ENCODE peak calls at places on chromosome 1, in seven cellular contexts. One of them, this sample, is unnamed.

GRCh38 chr1:100866041-100866900 is 28.4 kb downstream of the EXTL2 start:
- DNase-seq in HCT116: peak; percentile 15
- DNase-seq in SK-N-SH: peak; percentile 10
- DNase-seq in H1: no peak
- DNase-seq in K562: peak; percentile 41
- DNase-seq in GM12878: no peak
- DNase-seq in HepG2: peak; percentile 10
- DNase-seq in this sample: peak; percentile 22

GRCh38 chr1:61293986-61294504 is 211.7 kb downstream of the NFIA start:
- DNase-seq in GM12878: no peak
- DNase-seq in HepG2: no peak
- DNase-seq in SK-N-SH: no peak
- DNase-seq in K562: no peak
- DNase-seq in H1: no peak
- DNase-seq in HCT116: no peak
- DNase-seq in this sample: no peak

GRCh38 chr1:234276389-234276788 is 96.9 kb upstream of the COA6 start:
- DNase-seq in H1: no peak
- DNase-seq in GM12878: no peak
- DNase-seq in HCT116: no peak
- DNase-seq in HepG2: no peak
- DNase-seq in K562: no peak
- DNase-seq in SK-N-SH: peak; percentile 41
- DNase-seq in this sample: no peak

GRCh38 chr1:210400043-210400840 is 71.5 kb downstream of the HHAT start:
- DNase-seq in GM12878: peak; percentile 74
- DNase-seq in K562: peak; percentile 61
- DNase-seq in HepG2: peak; percentile 65
- DNase-seq in HCT116: peak; percentile 46
- DNase-seq in SK-N-SH: peak; percentile 73
- DNase-seq in H1: peak; percentile 7
- DNase-seq in this sample: peak; percentile 87

GRCh38 chr1:119919241-119919640 is 22.9 kb upstream of the ADAM30 start:
- DNase-seq in K562: no peak
- DNase-seq in HCT116: no peak
- DNase-seq in HepG2: no peak
- DNase-seq in GM12878: no peak
- DNase-seq in SK-N-SH: no peak
- DNase-seq in H1: no peak
- DNase-seq in this sample: no peak

GRCh38 chr1:247332215-247332900 is 691 bp upstream of the ZNF496 start:
- DNase-seq in HepG2: no peak
- DNase-seq in K562: peak; percentile 82
- DNase-seq in H1: no peak
- DNase-seq in SK-N-SH: peak; percentile 83
- DNase-seq in GM12878: no peak
- DNase-seq in HCT116: no peak
- DNase-seq in this sample: peak; percentile 63

GRCh38 chr1:15705184-15705566 is 21.1 kb downstream of the PLEKHM2 start:
- DNase-seq in HepG2: no peak
- DNase-seq in K562: no peak
- DNase-seq in HCT116: no peak
- DNase-seq in H1: no peak
- DNase-seq in SK-N-SH: no peak
- DNase-seq in GM12878: no peak
- DNase-seq in this sample: no peak

GRCh38 chr1:116316373-116316772 is 56.7 kb upstream of the ATP1A1 start:
- DNase-seq in K562: no peak
- DNase-seq in H1: no peak
- DNase-seq in GM12878: no peak
- DNase-seq in SK-N-SH: no peak
- DNase-seq in HepG2: peak; percentile 81
- DNase-seq in HCT116: no peak
- DNase-seq in this sample: no peak

GRCh38 chr1:89890085-89890754 is 69.4 kb downstream of the LRRC8D start:
- DNase-seq in HCT116: peak; percentile 28
- DNase-seq in H1: no peak
- DNase-seq in HepG2: no peak
- DNase-seq in GM12878: no peak
- DNase-seq in K562: no peak
- DNase-seq in SK-N-SH: no peak
- DNase-seq in this sample: no peak

GRCh38 chr1:1205769-1206375 is 520 bp downstream of the TNFRSF18 start:
- DNase-seq in SK-N-SH: peak; percentile 51
- DNase-seq in K562: no peak
- DNase-seq in H1: no peak
- DNase-seq in HepG2: no peak
- DNase-seq in HCT116: no peak
- DNase-seq in GM12878: no peak
- DNase-seq in this sample: no peak

GRCh38 chr1:161084205-161084988 is 5.0 kb downstream of the NECTIN4 start:
- DNase-seq in GM12878: no peak
- DNase-seq in K562: no peak
- DNase-seq in H1: no peak
- DNase-seq in HepG2: no peak
- DNase-seq in HCT116: no peak
- DNase-seq in SK-N-SH: no peak
- DNase-seq in this sample: no peak

GRCh38 chr1:4178501-4178900 is 278.4 kb upstream of the C1orf174 start:
- DNase-seq in HCT116: no peak
- DNase-seq in K562: no peak
- DNase-seq in SK-N-SH: no peak
- DNase-seq in H1: no peak
- DNase-seq in HepG2: no peak
- DNase-seq in GM12878: no peak
- DNase-seq in this sample: no peak

GRCh38 chr1:203037509-203038190 is 11.4 kb downstream of the PPFIA4 start:
- DNase-seq in HepG2: no peak
- DNase-seq in GM12878: no peak
- DNase-seq in HCT116: no peak
- DNase-seq in SK-N-SH: no peak
- DNase-seq in K562: peak; percentile 38
- DNase-seq in H1: no peak
- DNase-seq in this sample: no peak

GRCh38 chr1:65882091-65882490 is 89.4 kb downstream of the PDE4B start:
- DNase-seq in HepG2: no peak
- DNase-seq in K562: no peak
- DNase-seq in H1: no peak
- DNase-seq in GM12878: no peak
- DNase-seq in HCT116: no peak
- DNase-seq in SK-N-SH: no peak
- DNase-seq in this sample: no peak

GRCh38 chr1:43327549-43328292 is 9.9 kb upstream of the MPL start:
- DNase-seq in GM12878: no peak
- DNase-seq in K562: no peak
- DNase-seq in HepG2: no peak
- DNase-seq in H1: no peak
- DNase-seq in SK-N-SH: no peak
- DNase-seq in HCT116: no peak
- DNase-seq in this sample: no peak

GRCh38 chr1:193479187-193479586 is 292.8 kb upstream of the B3GALT2 start:
- DNase-seq in K562: no peak
- DNase-seq in SK-N-SH: no peak
- DNase-seq in GM12878: peak; percentile 81
- DNase-seq in HCT116: no peak
- DNase-seq in H1: no peak
- DNase-seq in HepG2: no peak
- DNase-seq in this sample: no peak

GRCh38 chr1:206826409-206826808 is 39.0 kb upstream of the IL20 start:
- DNase-seq in HCT116: no peak
- DNase-seq in K562: no peak
- DNase-seq in GM12878: no peak
- DNase-seq in HepG2: no peak
- DNase-seq in SK-N-SH: no peak
- DNase-seq in H1: no peak
- DNase-seq in this sample: no peak

GRCh38 chr1:19003371-19004290 is 47.2 kb upstream of the IFFO2 start:
- DNase-seq in H1: no peak
- DNase-seq in HepG2: no peak
- DNase-seq in K562: peak; percentile 59
- DNase-seq in GM12878: no peak
- DNase-seq in SK-N-SH: no peak
- DNase-seq in HCT116: no peak
- DNase-seq in this sample: no peak

GRCh38 chr1:10450156-10450801 is 448 bp downstream of the CORT start:
- DNase-seq in HCT116: no peak
- DNase-seq in HepG2: no peak
- DNase-seq in SK-N-SH: peak; percentile 31
- DNase-seq in K562: no peak
- DNase-seq in H1: no peak
- DNase-seq in GM12878: no peak
- DNase-seq in this sample: no peak

GRCh38 chr1:83583351-83584014 is 415.4 kb downstream of the TTLL7 start:
- DNase-seq in HepG2: no peak
- DNase-seq in K562: no peak
- DNase-seq in HCT116: no peak
- DNase-seq in H1: no peak
- DNase-seq in GM12878: no peak
- DNase-seq in SK-N-SH: no peak
- DNase-seq in this sample: peak; percentile 58
- TF ChIP-seq JUND in HepG2: no peak
- TF ChIP-seq JUND in K562: no peak
- TF ChIP-seq JUND in HCT116: no peak
- TF ChIP-seq JUND in H1: no peak
- TF ChIP-seq JUND in GM12878: no peak
- TF ChIP-seq JUND in SK-N-SH: no peak
- TF ChIP-seq JUND in this sample: no peak

GRCh38 chr1:230392920-230393521 is 33.1 kb downstream of the PGBD5 start:
- DNase-seq in SK-N-SH: no peak
- DNase-seq in HepG2: no peak
- DNase-seq in GM12878: no peak
- DNase-seq in HCT116: no peak
- DNase-seq in K562: no peak
- DNase-seq in H1: no peak
- DNase-seq in this sample: no peak
- TF ChIP-seq JUND in SK-N-SH: no peak
- TF ChIP-seq JUND in HepG2: no peak
- TF ChIP-seq JUND in GM12878: no peak
- TF ChIP-seq JUND in HCT116: no peak
- TF ChIP-seq JUND in K562: no peak
- TF ChIP-seq JUND in H1: no peak
- TF ChIP-seq JUND in this sample: no peak

GRCh38 chr1:8687539-8687938 is 129.9 kb downstream of the RERE start:
- DNase-seq in HCT116: no peak
- DNase-seq in H1: no peak
- DNase-seq in SK-N-SH: no peak
- DNase-seq in K562: no peak
- DNase-seq in GM12878: no peak
- DNase-seq in HepG2: no peak
- DNase-seq in this sample: no peak

GRCh38 chr1:8690253-8690525 is 127.3 kb downstream of the RERE start:
- DNase-seq in SK-N-SH: no peak
- DNase-seq in K562: no peak
- DNase-seq in H1: no peak
- DNase-seq in HepG2: no peak
- DNase-seq in GM12878: no peak
- DNase-seq in HCT116: no peak
- DNase-seq in this sample: no peak

GRCh38 chr1:8689431-8690252 is 127.8 kb downstream of the RERE start:
- DNase-seq in K562: no peak
- DNase-seq in H1: no peak
- DNase-seq in SK-N-SH: no peak
- DNase-seq in HCT116: no peak
- DNase-seq in GM12878: no peak
- DNase-seq in HepG2: no peak
- DNase-seq in this sample: no peak

GRCh38 chr1:8684590-8684989 is 132.8 kb downstream of the RERE start:
- DNase-seq in HepG2: no peak
- DNase-seq in H1: no peak
- DNase-seq in SK-N-SH: no peak
- DNase-seq in HCT116: no peak
- DNase-seq in GM12878: no peak
- DNase-seq in K562: no peak
- DNase-seq in this sample: no peak

DNA sequence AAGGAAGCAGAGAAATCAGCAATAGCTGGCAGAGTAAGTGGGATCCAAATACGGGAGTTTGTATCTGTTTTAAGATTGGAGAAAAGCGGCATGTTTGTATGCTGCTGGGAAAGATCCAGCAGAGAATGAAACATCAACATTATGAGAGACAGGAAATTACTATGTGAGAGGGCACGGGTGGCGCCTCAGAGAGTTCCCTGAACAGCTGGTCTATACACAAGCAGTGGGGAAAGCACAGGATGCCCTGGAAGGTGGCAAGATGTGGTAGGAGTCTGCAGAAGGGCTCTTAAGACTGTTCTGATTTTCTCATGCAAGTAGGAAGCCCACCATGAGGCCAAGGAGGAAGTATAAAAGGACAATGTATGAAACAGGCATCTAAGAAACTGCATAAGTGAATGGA is 130.4 kb downstream of the RERE start:
- DNase-seq in H1: no peak
- DNase-seq in K562: no peak
- DNase-seq in HCT116: no peak
- DNase-seq in GM12878: no peak
- DNase-seq in SK-N-SH: no peak
- DNase-seq in HepG2: no peak
- DNase-seq in this sample: no peak
- TF ChIP-seq JUND in H1: no peak
- TF ChIP-seq JUND in K562: no peak
- TF ChIP-seq JUND in HCT116: no peak
- TF ChIP-seq JUND in GM12878: no peak
- TF ChIP-seq JUND in SK-N-SH: no peak
- TF ChIP-seq JUND in HepG2: no peak
- TF ChIP-seq JUND in this sample: no peak

GRCh38 chr1:12434174-12434573 is 183.8 kb downstream of the DHRS3 start:
- DNase-seq in GM12878: peak; percentile 73
- DNase-seq in HCT116: peak; percentile 51
- DNase-seq in K562: no peak
- DNase-seq in H1: no peak
- DNase-seq in HepG2: no peak
- DNase-seq in SK-N-SH: no peak
- DNase-seq in this sample: no peak
- TF ChIP-seq JUND in GM12878: no peak
- TF ChIP-seq JUND in HCT116: peak; percentile 78
- TF ChIP-seq JUND in K562: peak; percentile 3
- TF ChIP-seq JUND in H1: no peak
- TF ChIP-seq JUND in HepG2: no peak
- TF ChIP-seq JUND in SK-N-SH: no peak
- TF ChIP-seq JUND in this sample: no peak

This sample was measured in T47D.